ENCODE peak calls at places on chromosomes 7 and 10, in five cellular contexts. Z is MM.1S, E is fibroblast of lung, M is hepatocyte, L is HCT116. S is an unnamed sample.

GRCh38 chr7:117165656-117166055 is 157.2 kb downstream of the WNT2 start:
- DNase-seq in M (no peak), E (no peak), Z (no peak), L (no peak), S (no peak)

GRCh38 chr10:78454123-78454645 is 420.5 kb downstream of the RPS24 start:
- DNase-seq in E (peak; percentile 45), L (no peak), Z (no peak), M (no peak), S (peak; percentile 51)

GRCh38 chr10:29392376-29393021 is 103.6 kb downstream of the LYZL1 start:
- DNase-seq in Z (no peak), E (peak; percentile 31), M (peak; percentile 74), L (no peak), S (peak; percentile 40)

GRCh38 chr7:76356823-76357222 is 2.0 kb downstream of the YWHAG start:
- DNase-seq in Z (no peak), E (peak; percentile 57), L (no peak), M (peak; percentile 54), S (peak; percentile 75)

GRCh38 chr7:17593854-17594419 is 295.5 kb downstream of the AHR start:
- DNase-seq in M (no peak), Z (no peak), L (no peak), E (no peak), S (no peak)

GRCh38 chr10:10848488-10849111 is 169.1 kb upstream of the CELF2 start:
- DNase-seq in E (no peak), L (no peak), Z (no peak), M (no peak), S (no peak)

GRCh38 chr10:129536336-129536735 is 69.3 kb downstream of the MGMT start:
- DNase-seq in Z (no peak), L (no peak), E (no peak), M (no peak), S (no peak)

GRCh38 chr7:50868426-50869100 is 85.9 kb upstream of the GRB10 start:
- DNase-seq in M (no peak), Z (no peak), L (no peak), E (no peak), S (peak; percentile 53)

GRCh38 chr7:147658392-147658791 is 932.2 kb upstream of the C7orf33 start:
- DNase-seq in E (no peak), M (no peak), Z (no peak), L (no peak), S (no peak)

GRCh38 chr10:119190353-119190752 is 11.7 kb upstream of the PRDX3 start:
- DNase-seq in M (peak; percentile 70), Z (no peak), L (peak; percentile 69), E (peak; percentile 100), S (peak; percentile 88)

GRCh38 chr10:47207280-47207613 is 92.8 kb upstream of the GDF10 start:
- DNase-seq in E (no peak), M (peak; percentile 49), Z (no peak), L (no peak), S (no peak)

GRCh38 chr10:123651421-123652047 is 14.6 kb upstream of the GPR26 start:
- DNase-seq in Z (no peak), E (no peak), L (no peak), M (no peak), S (no peak)

GRCh38 chr7:77982926-77983550 is 184.5 kb downstream of the PHTF2 start:
- DNase-seq in E (peak; percentile 30), Z (no peak), L (no peak), M (no peak), S (peak; percentile 69)

GRCh38 chr10:17425584-17426262 is 28.7 kb downstream of the ST8SIA6 start:
- DNase-seq in E (no peak), M (no peak), Z (no peak), L (no peak), S (no peak)

GRCh38 chr7:24980695-24981543 is 941 bp upstream of the OSBPL3 start:
- DNase-seq in E (peak; percentile 45), L (no peak), Z (peak; percentile 67), M (peak; percentile 76), S (peak; percentile 35)

GRCh38 chr7:128937647-128938523 is at the start of gene IRF5:
- DNase-seq in Z (peak; percentile 93), L (peak; percentile 15), E (no peak), M (peak; percentile 60), S (peak; percentile 66)

GRCh38 chr10:17120711-17121110 is 8.9 kb downstream of the CUBN start:
- DNase-seq in L (no peak), E (no peak), Z (no peak), M (no peak), S (no peak)

GRCh38 chr10:86305521-86305920 is 61.1 kb downstream of the GRID1 start:
- DNase-seq in Z (no peak), L (no peak), M (no peak), E (no peak), S (no peak)

GRCh38 chr10:105577865-105578607 is 936.9 kb downstream of the SORCS3 start:
- DNase-seq in Z (no peak), L (no peak), E (no peak), M (no peak), S (no peak)

GRCh38 chr10:75294866-75295692 is 59.3 kb upstream of the COMTD1 start:
- DNase-seq in Z (peak; percentile 72), L (peak; percentile 64), M (peak; percentile 91), E (peak; percentile 95), S (peak; percentile 99)
- TF ChIP-seq CTCF in Z (peak; percentile 16), L (no peak), M (peak; percentile 16), E (no peak), S (peak; percentile 65)

GRCh38 chr7:157675427-157675930 is 338.7 kb downstream of the DNAJB6 start:
- DNase-seq in Z (no peak), E (no peak), M (no peak), L (no peak), S (no peak)
- TF ChIP-seq EZH2 in Z (no peak), E (no peak), M (no peak), L (no peak), S (no peak)

GRCh38 chr10:106711313-106711906 is 453.1 kb downstream of the SORCS1 start:
- DNase-seq in Z (peak; percentile 34), M (peak; percentile 65), L (peak; percentile 6), E (no peak), S (peak; percentile 42)
- TF ChIP-seq CTCF in Z (peak; percentile 72), M (peak; percentile 60), L (no peak), E (peak; percentile 39), S (peak; percentile 71)

DNA sequence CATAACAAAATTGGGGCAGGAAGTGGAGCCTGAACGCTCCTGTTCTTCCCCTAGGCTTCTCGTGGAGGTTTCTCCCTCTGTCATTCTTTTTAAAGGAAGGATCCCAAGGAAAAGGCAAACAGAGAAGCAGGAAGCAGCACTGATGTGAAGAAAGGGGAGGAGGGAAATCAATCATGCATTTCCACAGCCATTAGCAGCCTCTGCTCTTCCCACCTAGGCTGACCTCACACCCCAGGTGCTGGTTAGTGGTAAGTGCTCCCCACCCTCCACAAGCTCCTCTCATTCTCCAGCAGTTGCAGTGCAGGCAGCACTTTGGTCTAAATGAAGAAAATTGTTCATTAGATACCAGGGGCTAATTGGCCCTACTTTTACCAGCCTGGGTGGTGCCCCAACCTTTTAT is 2.6 kb downstream of the CRHR2 start:
- DNase-seq in M (no peak), Z (no peak), L (no peak), E (no peak), S (no peak)
- TF ChIP-seq EZH2 in M (no peak), Z (no peak), L (no peak), E (peak; percentile 18), S (no peak)